ENCODE peak calls at places on chromosomes 1 and 21, in four cellular contexts. B is breast epithelium, Z is K562, L is GM12892. A is an unnamed sample.

GRCh38 chr1:181483561-181484291 is 409 bp downstream of the CACNA1E start:
- DNase-seq in Z (no peak), L (no peak), B (no peak), A (no peak)

GRCh38 chr1:154847891-154848290 is 22.2 kb downstream of the KCNN3 start:
- DNase-seq in Z (no peak), B (no peak), L (no peak), A (no peak)

GRCh38 chr1:229832695-229833094 is 206.6 kb downstream of the URB2 start:
- DNase-seq in B (no peak), Z (no peak), L (no peak), A (no peak)

GRCh38 chr1:106956721-106957120 is 99.8 kb upstream of the PRMT6 start:
- DNase-seq in B (no peak), Z (no peak), L (no peak), A (no peak)

GRCh38 chr21:29453511-29453910 is 154.8 kb downstream of the BACH1 start:
- DNase-seq in L (no peak), Z (no peak), B (no peak), A (no peak)

GRCh38 chr1:149848811-149849210 is 50.6 kb upstream of the BOLA1 start:
- DNase-seq in L (no peak), Z (no peak), B (no peak), A (no peak)

GRCh38 chr1:87953732-87954344 is 625.2 kb downstream of the LMO4 start:
- DNase-seq in L (peak; percentile 1), Z (peak; percentile 26), B (peak; percentile 62), A (no peak)

GRCh38 chr1:159009704-159010361 is at the start of gene IFI16:
- DNase-seq in L (peak; percentile 15), Z (no peak), B (no peak), A (no peak)

GRCh38 chr1:204261746-204262505 is 48.1 kb upstream of the GOLT1A start:
- DNase-seq in Z (no peak), B (no peak), L (no peak), A (no peak)

GRCh38 chr1:73839922-73840321 is 358.1 kb downstream of the LRRIQ3 start:
- DNase-seq in B (no peak), L (no peak), Z (no peak), A (no peak)

GRCh38 chr21:25855591-25855990 is 120.8 kb downstream of the GABPA start:
- DNase-seq in Z (no peak), B (no peak), L (no peak), A (no peak)

GRCh38 chr1:241612533-241613505 is 27.4 kb downstream of the CHML start:
- DNase-seq in L (no peak), B (no peak), Z (no peak), A (no peak)

GRCh38 chr1:2836333-2836970 is 35.0 kb upstream of the TTC34 start:
- DNase-seq in B (no peak), Z (no peak), L (no peak), A (no peak)

GRCh38 chr21:39153373-39153772 is 29.9 kb downstream of the PSMG1 start:
- DNase-seq in B (no peak), Z (peak; percentile 70), L (no peak), A (no peak)

GRCh38 chr1:19799877-19800804 is at the start of gene TMCO4:
- DNase-seq in L (peak; percentile 70), B (peak; percentile 60), Z (no peak), A (peak; percentile 21)

GRCh38 chr1:66478116-66478515 is 55.8 kb upstream of the SGIP1 start:
- DNase-seq in B (no peak), Z (no peak), L (no peak), A (no peak)

GRCh38 chr1:21530368-21531016 is 21.3 kb downstream of the ALPL start:
- DNase-seq in L (no peak), B (no peak), Z (no peak), A (no peak)

GRCh38 chr1:20487236-20487590 is 1.2 kb upstream of the CAMK2N1 start:
- DNase-seq in B (no peak), L (no peak), Z (no peak), A (no peak)

GRCh38 chr1:246971322-246971721 is 36.5 kb downstream of the ZNF695 start:
- DNase-seq in Z (no peak), L (no peak), B (no peak), A (no peak)

GRCh38 chr1:59375321-59376220 is 78.7 kb downstream of the FGGY start:
- DNase-seq in B (no peak), Z (no peak), L (no peak), A (no peak)

GRCh38 chr1:230883964-230884363 is 15.6 kb upstream of the C1orf198 start:
- DNase-seq in B (no peak), Z (no peak), L (no peak), A (no peak)

GRCh38 chr1:23470282-23471070 is 13.5 kb downstream of the ASAP3 start:
- DNase-seq in L (no peak), Z (no peak), B (no peak), A (no peak)

GRCh38 chr1:194447635-194448034 is 1261.2 kb upstream of the B3GALT2 start:
- DNase-seq in L (no peak), B (no peak), Z (no peak), A (no peak)

DNA sequence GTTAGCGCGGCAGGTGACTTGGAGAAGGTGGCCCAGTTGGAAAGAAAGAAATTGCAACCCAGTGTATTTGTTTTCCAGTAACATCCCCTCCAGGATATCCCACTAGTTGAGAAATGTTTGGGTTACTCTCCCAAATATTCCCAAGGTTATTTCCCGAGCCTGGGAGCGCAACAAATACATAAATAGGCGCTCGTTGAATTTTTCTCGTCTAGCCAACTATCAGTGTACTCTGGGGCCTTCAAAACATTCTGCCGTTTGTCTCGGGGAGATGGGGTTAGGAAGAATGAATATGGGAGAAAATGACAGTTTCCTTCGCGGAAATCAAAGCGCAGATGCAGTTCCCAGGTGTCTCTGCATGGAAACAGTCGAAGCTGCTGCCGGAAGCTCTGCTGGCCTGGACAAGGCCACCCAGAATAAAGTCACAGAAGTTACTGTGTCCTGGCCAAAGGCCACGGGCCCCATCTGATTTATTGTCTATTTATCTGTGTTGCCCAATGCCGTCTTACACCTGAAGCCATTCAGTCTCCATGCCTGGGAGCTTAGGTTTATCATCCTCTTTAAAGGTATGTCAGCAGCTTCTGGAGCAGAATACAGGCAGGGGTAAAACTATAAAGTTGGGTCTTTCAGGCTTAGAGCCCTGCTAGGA is 999 bp downstream of the C1orf115 start:
- DNase-seq in B (no peak), L (no peak), Z (no peak), A (no peak)
- TF ChIP-seq POLR2A in B (no peak), L (no peak), Z (no peak), A (no peak)

GRCh38 chr1:1680031-1680911 is 12.3 kb downstream of the SLC35E2B start:
- DNase-seq in L (no peak), Z (peak; percentile 12), B (peak; percentile 40), A (no peak)

GRCh38 chr1:1683104-1683905 is 9.3 kb downstream of the SLC35E2B start:
- DNase-seq in L (no peak), Z (peak; percentile 13), B (no peak), A (no peak)

GRCh38 chr1:1678581-1679380 is 13.8 kb downstream of the SLC35E2B start:
- DNase-seq in L (peak; percentile 48), Z (peak; percentile 67), B (peak; percentile 70), A (no peak)

GRCh38 chr1:1680912-1681273 is 11.7 kb downstream of the SLC35E2B start:
- DNase-seq in B (peak; percentile 53), L (no peak), Z (peak; percentile 6), A (no peak)

GRCh38 chr1:1677718-1678580 is 14.6 kb downstream of the SLC35E2B start:
- DNase-seq in L (peak; percentile 83), Z (peak; percentile 10), B (no peak), A (no peak)
- TF ChIP-seq POLR2A in L (peak; percentile 33), Z (no peak), B (no peak), A (no peak)

GRCh38 chr1:161020573-161021167 is at the start of gene F11R:
- DNase-seq in B (no peak), L (peak; percentile 50), Z (peak; percentile 89), A (peak; percentile 91)
- TF ChIP-seq POLR2A in B (peak; percentile 41), L (peak; percentile 58), Z (peak; percentile 90), A (no peak)

GRCh38 chr1:54885237-54885679 is 1.7 kb downstream of the DHCR24 start:
- DNase-seq in B (no peak), L (no peak), Z (no peak), A (no peak)
- TF ChIP-seq POLR2A in B (no peak), L (no peak), Z (no peak), A (no peak)

DNA sequence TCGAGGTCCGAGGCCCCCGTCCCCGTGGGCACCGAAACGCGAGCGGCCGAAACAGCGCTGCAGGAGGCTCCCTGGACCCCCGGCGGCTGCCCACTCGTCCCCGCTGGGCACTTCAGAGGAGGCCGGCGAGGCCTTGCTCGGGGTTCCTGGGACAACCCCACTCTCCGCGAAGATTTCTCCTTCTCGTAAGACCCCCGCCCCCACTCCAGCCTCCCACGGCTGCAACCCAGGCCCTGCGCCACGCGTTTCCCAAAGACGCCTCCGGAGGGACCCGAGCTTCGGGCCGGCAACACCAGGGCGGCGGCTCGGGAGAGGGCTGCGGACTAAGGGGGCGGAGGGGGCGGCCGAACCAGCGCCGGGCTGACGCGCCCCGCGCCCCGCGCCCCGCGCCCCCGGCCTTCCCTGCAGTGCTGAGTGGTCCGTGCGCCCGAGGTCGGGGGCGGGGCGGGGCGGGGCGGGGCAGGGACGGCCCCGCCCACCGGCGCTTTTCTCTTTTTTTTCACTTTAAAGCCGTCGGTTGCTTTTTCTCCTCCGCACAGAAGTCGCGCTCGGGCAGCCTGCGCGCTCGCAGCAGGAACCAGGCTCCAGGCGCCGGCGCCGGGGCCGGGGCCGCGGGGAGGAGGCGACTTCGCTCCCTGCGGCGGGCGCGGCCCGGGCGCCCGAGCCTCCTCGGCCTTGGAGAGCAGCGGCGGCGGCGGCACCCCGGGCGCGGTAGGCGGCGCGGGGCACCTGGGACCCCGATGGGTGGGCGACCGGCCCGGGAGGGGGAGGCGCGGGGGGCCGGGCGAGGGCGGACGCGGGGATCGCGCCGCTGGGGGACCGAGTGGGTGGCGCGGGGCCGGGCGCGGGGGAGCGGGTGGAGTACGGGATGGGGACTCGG is at the start of gene SPSB1:
- DNase-seq in B (no peak), Z (peak; percentile 83), L (no peak), A (peak; percentile 60)
- TF ChIP-seq POLR2A in B (no peak), Z (no peak), L (peak; percentile 66), A (peak; percentile 59)

A was measured in lower leg skin.